ENCODE peak calls at places on chromosomes 11 and 22, in six cellular contexts. M, S, O, C, I and W are unnamed samples.

GRCh38 chr11:69312418-69313399 is 18.8 kb downstream of the MYEOV start:
- DNase-seq in C (no peak), O (no peak), S (no peak), M (no peak), I (no peak), W (no peak)

GRCh38 chr11:92941676-92942571 is 27.5 kb upstream of the MTNR1B start:
- DNase-seq in O (peak; percentile 20), C (peak; percentile 48), M (peak; percentile 52), I (no peak), S (no peak), W (no peak)

GRCh38 chr11:125562430-125562829 is 6.8 kb upstream of the EI24 start:
- DNase-seq in S (no peak), O (no peak), C (no peak), I (no peak), M (no peak), W (no peak)

GRCh38 chr22:46942816-46943783 is 180.7 kb downstream of the TBC1D22A start:
- DNase-seq in I (no peak), M (no peak), C (no peak), S (no peak), O (no peak), W (no peak)

GRCh38 chr11:111733009-111733408 is 33.2 kb downstream of the PPP2R1B start:
- DNase-seq in C (peak; percentile 83), S (no peak), O (no peak), I (no peak), M (peak; percentile 56), W (peak; percentile 59)

GRCh38 chr11:3346587-3346986 is 32.4 kb downstream of the ZNF195 start:
- DNase-seq in C (no peak), O (no peak), I (no peak), S (no peak), M (no peak), W (no peak)

GRCh38 chr11:45144126-45145082 is 2.0 kb upstream of the PRDM11 start:
- DNase-seq in C (no peak), S (no peak), M (no peak), O (no peak), I (no peak), W (no peak)

GRCh38 chr11:65487467-65488272 is 11.2 kb upstream of the MALAT1 start:
- DNase-seq in I (peak; percentile 62), O (peak; percentile 99), S (no peak), M (peak; percentile 100), C (peak; percentile 100), W (peak; percentile 100)

GRCh38 chr11:14773755-14774154 is 118.3 kb downstream of the CYP2R1 start:
- DNase-seq in I (no peak), C (no peak), S (no peak), M (peak; percentile 3), O (no peak), W (no peak)

GRCh38 chr11:72224587-72225410 is at the start of gene INPPL1:
- DNase-seq in M (peak; percentile 45), O (peak; percentile 81), C (peak; percentile 43), I (no peak), S (peak; percentile 42), W (no peak)

GRCh38 chr22:43482310-43482625 is 70.5 kb downstream of the MPPED1 start:
- DNase-seq in I (no peak), C (no peak), O (no peak), M (no peak), S (no peak), W (no peak)

GRCh38 chr11:122317337-122317736 is 201.3 kb upstream of the BLID start:
- DNase-seq in C (peak; percentile 3), I (no peak), O (no peak), S (no peak), M (peak; percentile 89), W (no peak)

GRCh38 chr11:130871616-130872015 is 44.7 kb downstream of the SNX19 start:
- DNase-seq in I (no peak), S (no peak), M (no peak), O (no peak), C (no peak), W (no peak)

GRCh38 chr22:27387561-27387960 is 414.0 kb downstream of the MN1 start:
- DNase-seq in C (no peak), O (no peak), M (no peak), I (no peak), S (no peak), W (no peak)

GRCh38 chr11:121406291-121406690 is 45.8 kb upstream of the SORL1 start:
- DNase-seq in M (no peak), I (no peak), S (no peak), C (no peak), O (no peak), W (no peak)

GRCh38 chr11:72259490-72259889 is 15.5 kb upstream of the PHOX2A start:
- DNase-seq in I (no peak), S (no peak), M (no peak), C (no peak), O (no peak), W (no peak)

GRCh38 chr11:2651826-2652237 is 48.0 kb downstream of the KCNQ1OT1 start:
- DNase-seq in C (no peak), M (no peak), O (no peak), I (no peak), S (no peak), W (no peak)

GRCh38 chr22:22927888-22928665 is 40.5 kb downstream of the IGLL5 start:
- DNase-seq in M (no peak), O (no peak), I (no peak), C (no peak), S (no peak), W (no peak)

GRCh38 chr11:119700030-119700429 is 29.0 kb downstream of the NECTIN1 start:
- DNase-seq in O (no peak), I (no peak), C (no peak), M (no peak), S (no peak), W (no peak)

GRCh38 chr11:1240771-1241170 is 17.9 kb downstream of the MUC5B start:
- DNase-seq in S (no peak), M (no peak), I (no peak), O (no peak), C (no peak), W (no peak)

GRCh38 chr11:94175545-94175944 is 46.9 kb downstream of the PANX1 start:
- DNase-seq in M (peak; percentile 88), I (no peak), S (no peak), O (no peak), C (peak; percentile 85), W (no peak)

GRCh38 chr11:119702261-119702591 is 26.8 kb downstream of the NECTIN1 start:
- DNase-seq in I (no peak), O (no peak), M (peak; percentile 71), S (no peak), C (peak; percentile 52), W (no peak)

GRCh38 chr11:120179071-120179672 is 31.7 kb upstream of the OAF start:
- DNase-seq in C (no peak), S (no peak), M (no peak), O (no peak), I (no peak), W (no peak)

GRCh38 chr11:121892863-121893262 is 223.2 kb downstream of the BLID start:
- DNase-seq in M (peak; percentile 38), S (no peak), C (peak; percentile 51), I (no peak), O (no peak), W (no peak)

GRCh38 chr22:37079158-37079557 is 27.6 kb downstream of the KCTD17 start:
- DNase-seq in M (no peak), S (no peak), C (no peak), I (no peak), O (no peak), W (no peak)

GRCh38 chr11:100459791-100460190 is 227.3 kb upstream of the ARHGAP42 start:
- DNase-seq in O (no peak), I (no peak), C (no peak), M (peak; percentile 58), S (no peak), W (no peak)